ENCODE peak calls at places on chromosome 12, in five cellular contexts. P is HEK293T; U is activated T-helper 9 cell treated with anti-CD3 and anti-CD28 coated beads, Interleukin-2, amount 50 U/mL, for 16 hours; M is HFFc6; Q is fibroblast of the conjunctiva. B is an unnamed sample.
A peak's percentile ranks its signal among the peaks of the same experiment; 100 is the strongest.

GRCh38 chr12:54935235-54935951 is 49.2 kb downstream of the TESPA1 start:
- DNase-seq in P (no peak), Q (peak; percentile 57), M (peak; percentile 89), U (no peak), B (no peak)

GRCh38 chr12:93317227-93317626 is 60.5 kb upstream of the NUDT4 start:
- DNase-seq in P (no peak), U (no peak), Q (no peak), M (no peak), B (no peak)

GRCh38 chr12:121989266-121989950 is 32.3 kb upstream of the BCL7A start:
- DNase-seq in Q (no peak), M (no peak), P (peak; percentile 63), U (no peak), B (no peak)

GRCh38 chr12:105581420-105581819 is 250.9 kb downstream of the C12orf75 start:
- DNase-seq in P (no peak), M (no peak), Q (no peak), U (no peak), B (no peak)

GRCh38 chr12:17148706-17149105 is 542.7 kb upstream of the LMO3 start:
- DNase-seq in P (no peak), U (no peak), M (no peak), Q (no peak), B (no peak)

GRCh38 chr12:116659771-116660481 is 77.9 kb downstream of the SPRING1 start:
- DNase-seq in U (no peak), P (no peak), M (peak; percentile 43), Q (no peak), B (no peak)

GRCh38 chr12:76820888-76821482 is 57.1 kb downstream of the ZDHHC17 start:
- DNase-seq in P (peak; percentile 49), U (no peak), Q (peak; percentile 4), M (peak; percentile 26), B (peak; percentile 38)

GRCh38 chr12:93180566-93180965 is 197.2 kb upstream of the NUDT4 start:
- DNase-seq in P (no peak), U (no peak), Q (no peak), M (no peak), B (no peak)

GRCh38 chr12:12384601-12385321 is 27.9 kb downstream of the BORCS5 start:
- DNase-seq in M (no peak), U (no peak), P (no peak), Q (no peak), B (peak; percentile 58)

GRCh38 chr12:47817272-47818006 is 2.3 kb downstream of the HDAC7 start:
- DNase-seq in P (no peak), U (no peak), M (peak; percentile 18), Q (no peak), B (no peak)

GRCh38 chr12:124679533-124680371 is 112.3 kb upstream of the NCOR2 start:
- DNase-seq in Q (no peak), U (no peak), P (no peak), M (no peak), B (no peak)

GRCh38 chr12:132194056-132194455 is 49.8 kb downstream of the NOC4L start:
- DNase-seq in P (peak; percentile 66), Q (no peak), U (no peak), M (no peak), B (peak; percentile 59)

GRCh38 chr12:40226652-40227051 is 1.9 kb downstream of the LRRK2 start:
- DNase-seq in M (peak; percentile 60), Q (peak; percentile 77), U (no peak), P (no peak), B (no peak)

GRCh38 chr12:1579626-1580025 is 14.8 kb downstream of the FBXL14 start:
- DNase-seq in Q (no peak), P (no peak), U (no peak), M (peak; percentile 67), B (no peak)

GRCh38 chr12:43288666-43289065 is 263.3 kb downstream of the ADAMTS20 start:
- DNase-seq in P (peak; percentile 9), M (no peak), U (no peak), Q (no peak), B (no peak)

GRCh38 chr12:39919790-39920189 is 186.1 kb downstream of the SLC2A13 start:
- DNase-seq in Q (no peak), U (no peak), M (no peak), P (no peak), B (no peak)

GRCh38 chr12:100186071-100186470 is 14.5 kb upstream of the ACTR6 start:
- DNase-seq in Q (no peak), P (no peak), M (no peak), U (no peak), B (no peak)

GRCh38 chr12:49622501-49623141 is 740 bp upstream of the PRPF40B start:
- DNase-seq in Q (peak; percentile 12), M (peak; percentile 14), P (peak; percentile 34), U (peak; percentile 28), B (peak; percentile 49)

GRCh38 chr12:53824001-53824716 is 72.4 kb upstream of the CISTR start:
- DNase-seq in Q (no peak), P (no peak), U (no peak), M (no peak), B (no peak)

GRCh38 chr12:118052324-118053070 is 8.5 kb downstream of the WSB2 start:
- DNase-seq in Q (peak; percentile 81), M (peak; percentile 98), U (no peak), P (no peak), B (peak; percentile 74)

GRCh38 chr12:1644523-1645438 is 15.8 kb downstream of the WNT5B start:
- DNase-seq in U (no peak), M (peak; percentile 84), P (no peak), Q (peak; percentile 74), B (no peak)

GRCh38 chr12:94841171-94841570 is 162.3 kb downstream of the NDUFA12 start:
- DNase-seq in U (no peak), Q (no peak), P (no peak), M (no peak), B (no peak)

GRCh38 chr12:80936642-80937390 is 918 bp downstream of the LIN7A start:
- DNase-seq in Q (no peak), U (no peak), M (no peak), P (peak; percentile 50), B (peak; percentile 55)

GRCh38 chr12:114670257-114670955 is 13.6 kb downstream of the TBX3 start:
- DNase-seq in P (no peak), M (no peak), U (no peak), Q (no peak), B (peak; percentile 3)

B was measured in HuH-7.5.